ENCODE peak calls at places on chromosome 1, in nine cellular contexts. X, E, V, Y, B, C, I, N and T are unnamed samples.

GRCh38 chr1:84103197-84103992 is 40.7 kb upstream of the PRKACB start:
- DNase-seq in X (no peak), E (no peak), V (no peak), Y (no peak), B (peak; percentile 64), C (peak; percentile 45), I (peak; percentile 83), N (no peak), T (peak; percentile 53)

GRCh38 chr1:162944974-162945639 is 84.1 kb upstream of the CCDC190 start:
- DNase-seq in X (no peak), E (no peak), V (no peak), Y (no peak), B (no peak), C (no peak), I (no peak), N (no peak), T (no peak)

GRCh38 chr1:7769673-7770412 is 1.3 kb upstream of the VAMP3 start:
- DNase-seq in X (no peak), E (no peak), V (no peak), Y (no peak), B (no peak), C (no peak), I (no peak), N (no peak), T (no peak)

GRCh38 chr1:208235983-208236761 is 8.0 kb downstream of the PLXNA2 start:
- DNase-seq in X (peak; percentile 18), E (no peak), V (no peak), Y (no peak), B (peak; percentile 86), C (peak; percentile 49), I (peak; percentile 88), N (no peak), T (peak; percentile 93)

GRCh38 chr1:147579532-147580199 is 38.4 kb downstream of the BCL9 start:
- DNase-seq in X (no peak), E (no peak), V (no peak), Y (no peak), B (peak; percentile 49), C (no peak), I (peak; percentile 48), N (no peak), T (peak; percentile 58)

GRCh38 chr1:101438359-101438758 is 201.5 kb downstream of the S1PR1 start:
- DNase-seq in X (no peak), E (no peak), V (no peak), Y (no peak), B (peak; percentile 25), C (peak; percentile 15), I (peak; percentile 12), N (no peak), T (no peak)

GRCh38 chr1:59220356-59220755 is 76.5 kb upstream of the FGGY start:
- DNase-seq in X (no peak), E (no peak), V (no peak), Y (no peak), B (no peak), C (peak; percentile 28), I (no peak), N (no peak), T (no peak)

GRCh38 chr1:15370781-15371467 is 38.8 kb upstream of the EFHD2 start:
- DNase-seq in X (no peak), E (no peak), V (no peak), Y (no peak), B (no peak), C (no peak), I (peak; percentile 44), N (no peak), T (peak; percentile 86)

GRCh38 chr1:90162216-90162615 is 167.3 kb downstream of the ZNF326 start:
- DNase-seq in X (no peak), E (no peak), V (no peak), Y (no peak), B (no peak), C (no peak), I (no peak), N (no peak), T (no peak)

GRCh38 chr1:36768486-36769178 is 265.7 kb downstream of the GRIK3 start:
- DNase-seq in X (no peak), E (no peak), V (no peak), Y (no peak), B (no peak), C (no peak), I (no peak), N (no peak), T (no peak)

GRCh38 chr1:153774780-153775431 is at the start of gene SLC27A3:
- DNase-seq in X (no peak), E (no peak), V (no peak), Y (peak; percentile 36), B (peak; percentile 55), C (no peak), I (peak; percentile 86), N (no peak), T (peak; percentile 60)

GRCh38 chr1:32742956-32743355 is 40.4 kb upstream of the SYNC start:
- DNase-seq in X (no peak), E (no peak), V (no peak), Y (no peak), B (peak; percentile 55), C (no peak), I (no peak), N (no peak), T (peak; percentile 82)

GRCh38 chr1:229552732-229553131 is 5.8 kb downstream of the ABCB10 start:
- DNase-seq in X (no peak), E (no peak), V (no peak), Y (no peak), B (no peak), C (no peak), I (no peak), N (no peak), T (no peak)

GRCh38 chr1:36400825-36401601 is 3.3 kb upstream of the LSM10 start:
- DNase-seq in X (peak; percentile 56), E (peak; percentile 53), V (peak; percentile 40), Y (no peak), B (peak; percentile 90), C (no peak), I (peak; percentile 41), N (peak; percentile 37), T (no peak)

GRCh38 chr1:240811261-240811660 is 199.3 kb upstream of the GREM2 start:
- DNase-seq in X (no peak), E (no peak), V (no peak), Y (no peak), B (no peak), C (no peak), I (no peak), N (no peak), T (no peak)

GRCh38 chr1:26786437-26787380 is 1.0 kb upstream of the PIGV start:
- DNase-seq in X (peak; percentile 61), E (no peak), V (peak; percentile 13), Y (peak; percentile 18), B (peak; percentile 57), C (peak; percentile 95), I (peak; percentile 91), N (no peak), T (peak; percentile 63)

GRCh38 chr1:154334647-154335350 is 9.5 kb downstream of the ATP8B2 start:
- DNase-seq in X (peak; percentile 82), E (peak; percentile 90), V (peak; percentile 87), Y (peak; percentile 88), B (peak; percentile 94), C (peak; percentile 95), I (peak; percentile 91), N (peak; percentile 87), T (peak; percentile 84)

GRCh38 chr1:162676087-162676486 is 43.8 kb downstream of the DDR2 start:
- DNase-seq in X (no peak), E (no peak), V (no peak), Y (no peak), B (no peak), C (no peak), I (peak; percentile 66), N (no peak), T (no peak)

GRCh38 chr1:145545055-145545454 is 62.7 kb upstream of the GPR89A start:
- DNase-seq in X (no peak), E (no peak), V (no peak), Y (no peak), B (no peak), C (no peak), I (no peak), N (no peak), T (no peak)